ENCODE peak calls at places on chromosome 2, in ten cellular contexts. One of them, this sample, is unnamed.

GRCh38 chr2:71933467-71934319 is 214.0 kb downstream of the CYP26B1 start:
- DNase-seq in transverse colon: no peak
- DNase-seq in brain microvascular endothelial cell: peak; percentile 40
- DNase-seq in BJ: no peak
- DNase-seq in fibroblast of the aortic adventitia: peak; percentile 66
- DNase-seq in CD8-positive, alpha-beta T cell: no peak
- DNase-seq in endothelial cell of umbilical vein: no peak
- DNase-seq in ovary: no peak
- DNase-seq in AG04450: no peak
- DNase-seq in psoas muscle: no peak
- DNase-seq in this sample: no peak

GRCh38 chr2:201858781-201859180 is 52.4 kb downstream of the CDK15 start:
- DNase-seq in psoas muscle: no peak
- DNase-seq in brain microvascular endothelial cell: no peak
- DNase-seq in endothelial cell of umbilical vein: peak; percentile 58
- DNase-seq in BJ: no peak
- DNase-seq in CD8-positive, alpha-beta T cell: no peak
- DNase-seq in transverse colon: peak; percentile 21
- DNase-seq in fibroblast of the aortic adventitia: peak; percentile 31
- DNase-seq in AG04450: no peak
- DNase-seq in ovary: peak; percentile 68
- DNase-seq in this sample: no peak

GRCh38 chr2:27182346-27182745 is 29.5 kb upstream of the ATRAID start:
- DNase-seq in transverse colon: no peak
- DNase-seq in AG04450: peak; percentile 59
- DNase-seq in BJ: no peak
- DNase-seq in brain microvascular endothelial cell: peak; percentile 43
- DNase-seq in CD8-positive, alpha-beta T cell: no peak
- DNase-seq in ovary: no peak
- DNase-seq in psoas muscle: no peak
- DNase-seq in fibroblast of the aortic adventitia: peak; percentile 39
- DNase-seq in endothelial cell of umbilical vein: no peak
- DNase-seq in this sample: no peak

GRCh38 chr2:20650412-20650879 is 452 bp downstream of the HS1BP3 start:
- DNase-seq in AG04450: no peak
- DNase-seq in endothelial cell of umbilical vein: peak; percentile 22
- DNase-seq in BJ: no peak
- DNase-seq in transverse colon: peak; percentile 35
- DNase-seq in fibroblast of the aortic adventitia: peak; percentile 40
- DNase-seq in brain microvascular endothelial cell: peak; percentile 35
- DNase-seq in CD8-positive, alpha-beta T cell: no peak
- DNase-seq in ovary: no peak
- DNase-seq in psoas muscle: no peak
- DNase-seq in this sample: no peak

GRCh38 chr2:235511187-235511661 is 17.4 kb downstream of the AGAP1 start:
- DNase-seq in psoas muscle: no peak
- DNase-seq in fibroblast of the aortic adventitia: peak; percentile 88
- DNase-seq in CD8-positive, alpha-beta T cell: no peak
- DNase-seq in transverse colon: peak; percentile 77
- DNase-seq in BJ: no peak
- DNase-seq in brain microvascular endothelial cell: peak; percentile 64
- DNase-seq in ovary: no peak
- DNase-seq in AG04450: peak; percentile 48
- DNase-seq in endothelial cell of umbilical vein: peak; percentile 88
- DNase-seq in this sample: no peak

GRCh38 chr2:191878576-191879298 is 31.8 kb upstream of the CAVIN2 start:
- DNase-seq in endothelial cell of umbilical vein: peak; percentile 91
- DNase-seq in AG04450: peak; percentile 48
- DNase-seq in BJ: peak; percentile 82
- DNase-seq in ovary: no peak
- DNase-seq in CD8-positive, alpha-beta T cell: no peak
- DNase-seq in transverse colon: no peak
- DNase-seq in fibroblast of the aortic adventitia: peak; percentile 83
- DNase-seq in psoas muscle: no peak
- DNase-seq in brain microvascular endothelial cell: peak; percentile 59
- DNase-seq in this sample: peak; percentile 61

GRCh38 chr2:51829477-51829876 is 797.5 kb upstream of the NRXN1 start:
- DNase-seq in ovary: no peak
- DNase-seq in brain microvascular endothelial cell: no peak
- DNase-seq in BJ: no peak
- DNase-seq in AG04450: no peak
- DNase-seq in transverse colon: no peak
- DNase-seq in psoas muscle: no peak
- DNase-seq in endothelial cell of umbilical vein: no peak
- DNase-seq in CD8-positive, alpha-beta T cell: no peak
- DNase-seq in fibroblast of the aortic adventitia: no peak
- DNase-seq in this sample: no peak

GRCh38 chr2:203534486-203535077 is 519 bp downstream of the RAPH1 start:
- DNase-seq in fibroblast of the aortic adventitia: no peak
- DNase-seq in BJ: no peak
- DNase-seq in endothelial cell of umbilical vein: no peak
- DNase-seq in psoas muscle: no peak
- DNase-seq in AG04450: no peak
- DNase-seq in transverse colon: peak; percentile 47
- DNase-seq in ovary: no peak
- DNase-seq in CD8-positive, alpha-beta T cell: peak; percentile 2
- DNase-seq in brain microvascular endothelial cell: peak; percentile 13
- DNase-seq in this sample: no peak

GRCh38 chr2:125959047-125959446 is 696.9 kb upstream of the GYPC start:
- DNase-seq in transverse colon: no peak
- DNase-seq in psoas muscle: no peak
- DNase-seq in endothelial cell of umbilical vein: no peak
- DNase-seq in ovary: no peak
- DNase-seq in fibroblast of the aortic adventitia: no peak
- DNase-seq in BJ: no peak
- DNase-seq in CD8-positive, alpha-beta T cell: no peak
- DNase-seq in AG04450: no peak
- DNase-seq in brain microvascular endothelial cell: no peak
- DNase-seq in this sample: no peak

GRCh38 chr2:140580799-140581198 is 1550.0 kb downstream of the LRP1B start:
- DNase-seq in ovary: no peak
- DNase-seq in BJ: no peak
- DNase-seq in CD8-positive, alpha-beta T cell: no peak
- DNase-seq in brain microvascular endothelial cell: no peak
- DNase-seq in transverse colon: no peak
- DNase-seq in AG04450: no peak
- DNase-seq in fibroblast of the aortic adventitia: peak; percentile 11
- DNase-seq in endothelial cell of umbilical vein: no peak
- DNase-seq in psoas muscle: no peak
- DNase-seq in this sample: no peak

GRCh38 chr2:43136011-43136799 is 90.2 kb downstream of the ZFP36L2 start:
- DNase-seq in psoas muscle: no peak
- DNase-seq in endothelial cell of umbilical vein: no peak
- DNase-seq in fibroblast of the aortic adventitia: no peak
- DNase-seq in ovary: peak; percentile 33
- DNase-seq in AG04450: no peak
- DNase-seq in CD8-positive, alpha-beta T cell: no peak
- DNase-seq in brain microvascular endothelial cell: no peak
- DNase-seq in transverse colon: no peak
- DNase-seq in BJ: no peak
- DNase-seq in this sample: no peak

GRCh38 chr2:233829193-233830110 is 24.9 kb downstream of the HJURP start:
- DNase-seq in fibroblast of the aortic adventitia: no peak
- DNase-seq in psoas muscle: no peak
- DNase-seq in ovary: no peak
- DNase-seq in AG04450: no peak
- DNase-seq in CD8-positive, alpha-beta T cell: no peak
- DNase-seq in transverse colon: no peak
- DNase-seq in BJ: no peak
- DNase-seq in endothelial cell of umbilical vein: no peak
- DNase-seq in brain microvascular endothelial cell: no peak
- DNase-seq in this sample: no peak

GRCh38 chr2:161141033-161141432 is 19.2 kb upstream of the TANK start:
- DNase-seq in ovary: no peak
- DNase-seq in AG04450: no peak
- DNase-seq in endothelial cell of umbilical vein: no peak
- DNase-seq in brain microvascular endothelial cell: no peak
- DNase-seq in BJ: no peak
- DNase-seq in psoas muscle: no peak
- DNase-seq in fibroblast of the aortic adventitia: no peak
- DNase-seq in CD8-positive, alpha-beta T cell: no peak
- DNase-seq in transverse colon: no peak
- DNase-seq in this sample: no peak

GRCh38 chr2:8694737-8695136 is 12.9 kb downstream of the ID2 start:
- DNase-seq in transverse colon: no peak
- DNase-seq in endothelial cell of umbilical vein: no peak
- DNase-seq in ovary: no peak
- DNase-seq in AG04450: no peak
- DNase-seq in CD8-positive, alpha-beta T cell: no peak
- DNase-seq in brain microvascular endothelial cell: no peak
- DNase-seq in psoas muscle: no peak
- DNase-seq in BJ: no peak
- DNase-seq in fibroblast of the aortic adventitia: peak; percentile 56
- DNase-seq in this sample: no peak

GRCh38 chr2:207813942-207814341 is 44.2 kb upstream of the FZD5 start:
- DNase-seq in fibroblast of the aortic adventitia: no peak
- DNase-seq in BJ: no peak
- DNase-seq in endothelial cell of umbilical vein: no peak
- DNase-seq in brain microvascular endothelial cell: no peak
- DNase-seq in ovary: no peak
- DNase-seq in transverse colon: no peak
- DNase-seq in AG04450: no peak
- DNase-seq in CD8-positive, alpha-beta T cell: no peak
- DNase-seq in psoas muscle: no peak
- DNase-seq in this sample: no peak

GRCh38 chr2:158498749-158499136 is 42.0 kb downstream of the PKP4 start:
- DNase-seq in endothelial cell of umbilical vein: no peak
- DNase-seq in transverse colon: no peak
- DNase-seq in CD8-positive, alpha-beta T cell: no peak
- DNase-seq in ovary: no peak
- DNase-seq in brain microvascular endothelial cell: no peak
- DNase-seq in psoas muscle: no peak
- DNase-seq in BJ: no peak
- DNase-seq in fibroblast of the aortic adventitia: no peak
- DNase-seq in AG04450: no peak
- DNase-seq in this sample: no peak
- TF ChIP-seq CTCF in endothelial cell of umbilical vein: no peak
- TF ChIP-seq CTCF in transverse colon: no peak
- TF ChIP-seq CTCF in CD8-positive, alpha-beta T cell: no peak
- TF ChIP-seq CTCF in ovary: no peak
- TF ChIP-seq CTCF in brain microvascular endothelial cell: no peak
- TF ChIP-seq CTCF in psoas muscle: no peak
- TF ChIP-seq CTCF in BJ: no peak
- TF ChIP-seq CTCF in fibroblast of the aortic adventitia: no peak
- TF ChIP-seq CTCF in AG04450: no peak
- TF ChIP-seq CTCF in this sample: no peak

DNA sequence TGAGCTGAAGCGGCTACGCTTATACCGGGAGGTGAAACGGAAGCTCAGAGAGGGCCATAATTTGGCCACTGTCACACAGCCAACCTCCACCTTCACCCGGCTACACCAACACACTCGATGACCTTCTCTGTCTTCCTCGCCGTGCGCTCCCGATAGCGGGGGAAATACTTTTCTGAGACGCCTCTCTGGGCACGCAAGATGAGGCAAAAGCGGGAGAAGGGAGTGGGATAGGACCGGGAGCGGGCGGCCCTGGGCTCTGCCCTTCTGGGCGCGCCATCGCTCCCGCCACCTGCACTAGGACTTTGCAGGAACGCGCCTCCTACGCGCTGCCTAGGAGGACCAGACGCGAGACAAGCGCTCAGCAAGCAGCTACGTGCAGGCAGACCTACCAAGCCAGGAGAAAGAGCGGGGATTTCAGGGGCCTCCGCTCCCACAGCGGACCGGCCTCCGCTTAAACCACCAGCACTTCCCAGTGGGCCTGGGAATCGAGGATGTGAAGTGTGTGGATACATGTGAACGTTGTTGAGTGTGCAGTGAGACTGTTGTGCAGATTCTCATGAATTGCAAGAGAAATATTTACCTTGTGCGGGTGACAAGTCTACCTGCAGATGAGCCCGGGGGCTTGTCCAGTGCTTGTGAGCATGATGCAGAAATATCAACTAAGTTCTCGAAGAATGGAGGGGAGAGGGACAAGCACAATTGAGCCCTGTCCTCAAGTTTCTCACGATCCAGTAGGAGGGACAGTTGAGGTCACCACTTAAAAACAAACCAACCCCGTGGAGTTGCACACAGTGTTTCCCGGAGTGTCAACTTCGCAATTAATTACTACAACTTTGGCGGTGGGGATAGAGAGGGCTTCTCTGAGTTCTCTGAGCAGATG is 11.5 kb downstream of the SIX3 start:
- DNase-seq in AG04450: no peak
- DNase-seq in CD8-positive, alpha-beta T cell: no peak
- DNase-seq in psoas muscle: no peak
- DNase-seq in brain microvascular endothelial cell: no peak
- DNase-seq in transverse colon: no peak
- DNase-seq in BJ: no peak
- DNase-seq in endothelial cell of umbilical vein: peak; percentile 23
- DNase-seq in fibroblast of the aortic adventitia: no peak
- DNase-seq in ovary: no peak
- DNase-seq in this sample: no peak
- H3K4me3 ChIP-seq in AG04450: no peak overlapping the region
- H3K4me3 ChIP-seq in CD8-positive, alpha-beta T cell: peak overlapping the region; percentile 15
- H3K4me3 ChIP-seq in psoas muscle: peak overlapping the region; percentile 53
- H3K4me3 ChIP-seq in brain microvascular endothelial cell: peak overlapping the region; percentile 27
- H3K4me3 ChIP-seq in transverse colon: peak overlapping the region; percentile 3
- H3K4me3 ChIP-seq in BJ: peak overlapping the region; percentile 10
- H3K4me3 ChIP-seq in endothelial cell of umbilical vein: no peak overlapping the region
- H3K4me3 ChIP-seq in fibroblast of the aortic adventitia: peak overlapping the region; percentile 39
- H3K4me3 ChIP-seq in ovary: no peak overlapping the region
- H3K4me3 ChIP-seq in this sample: no peak overlapping the region

GRCh38 chr2:60294901-60295590 is 258.4 kb downstream of the BCL11A start:
- DNase-seq in fibroblast of the aortic adventitia: no peak
- DNase-seq in BJ: no peak
- DNase-seq in brain microvascular endothelial cell: no peak
- DNase-seq in ovary: no peak
- DNase-seq in AG04450: no peak
- DNase-seq in transverse colon: no peak
- DNase-seq in endothelial cell of umbilical vein: no peak
- DNase-seq in CD8-positive, alpha-beta T cell: no peak
- DNase-seq in psoas muscle: no peak
- DNase-seq in this sample: no peak
- TF ChIP-seq CTCF in fibroblast of the aortic adventitia: no peak
- TF ChIP-seq CTCF in BJ: no peak
- TF ChIP-seq CTCF in brain microvascular endothelial cell: no peak
- TF ChIP-seq CTCF in ovary: no peak
- TF ChIP-seq CTCF in AG04450: no peak
- TF ChIP-seq CTCF in transverse colon: no peak
- TF ChIP-seq CTCF in endothelial cell of umbilical vein: no peak
- TF ChIP-seq CTCF in CD8-positive, alpha-beta T cell: no peak
- TF ChIP-seq CTCF in psoas muscle: no peak
- TF ChIP-seq CTCF in this sample: no peak

DNA sequence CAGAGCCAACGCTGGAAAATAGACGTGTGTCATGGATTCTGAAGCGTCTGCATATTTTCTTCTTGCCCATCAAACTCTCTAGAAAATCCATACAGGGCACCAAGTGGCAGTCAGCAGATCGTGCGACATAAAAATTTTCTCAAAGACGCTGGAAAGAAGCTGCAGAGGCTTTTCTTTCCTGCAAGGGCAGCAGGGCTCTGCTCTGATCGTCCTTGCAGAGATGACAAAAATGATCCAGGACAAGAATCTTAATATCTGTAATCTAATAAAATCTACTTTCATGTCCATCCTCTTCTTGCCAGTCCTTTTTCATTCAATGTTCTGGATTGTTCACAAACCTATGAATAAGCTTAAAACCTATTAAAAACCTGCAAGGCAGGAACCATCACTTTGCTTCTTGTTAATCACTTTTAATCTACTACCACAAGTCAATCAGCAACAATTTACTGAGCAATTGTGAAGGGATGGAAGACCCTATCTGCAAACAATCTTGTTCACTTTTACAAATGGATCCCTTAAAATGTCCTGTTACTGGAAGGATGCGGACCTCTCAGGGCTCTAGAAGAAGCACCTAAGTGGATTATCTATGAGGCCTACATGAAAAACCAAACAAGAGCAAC is 93.6 kb downstream of the MREG start:
- DNase-seq in fibroblast of the aortic adventitia: no peak
- DNase-seq in CD8-positive, alpha-beta T cell: no peak
- DNase-seq in AG04450: no peak
- DNase-seq in brain microvascular endothelial cell: no peak
- DNase-seq in transverse colon: no peak
- DNase-seq in ovary: no peak
- DNase-seq in endothelial cell of umbilical vein: no peak
- DNase-seq in psoas muscle: no peak
- DNase-seq in BJ: no peak
- DNase-seq in this sample: no peak
- H3K4me3 ChIP-seq in fibroblast of the aortic adventitia: no peak overlapping the region
- H3K4me3 ChIP-seq in CD8-positive, alpha-beta T cell: no peak overlapping the region
- H3K4me3 ChIP-seq in AG04450: no peak overlapping the region
- H3K4me3 ChIP-seq in brain microvascular endothelial cell: no peak overlapping the region
- H3K4me3 ChIP-seq in transverse colon: no peak overlapping the region
- H3K4me3 ChIP-seq in ovary: no peak overlapping the region
- H3K4me3 ChIP-seq in endothelial cell of umbilical vein: no peak overlapping the region
- H3K4me3 ChIP-seq in psoas muscle: no peak overlapping the region
- H3K4me3 ChIP-seq in BJ: no peak overlapping the region
- H3K4me3 ChIP-seq in this sample: no peak overlapping the region

This sample was measured in HFF-Myc.